ENCODE peak calls at places on chromosome 1, in ten cellular contexts. I is PC-9; H is heart right ventricle; Q is naive thymus-derived CD4-positive, alpha-beta T cell; Z is dorsolateral prefrontal cortex; X is CD4-positive, CD25-positive, alpha-beta regulatory T cell; G is CD4-positive, alpha-beta T cell; N is cardiac muscle cell; R is colonic mucosa; E is lung. D is an unnamed sample.

GRCh38 chr1:100516854-100517253 is 21.1 kb upstream of the GPR88 start:
- DNase-seq in X (no peak), E (no peak), Q (no peak), H (no peak), Z (no peak), N (no peak), I (no peak), R (no peak), G (no peak), D (no peak)

GRCh38 chr1:161139765-161140164 is 7.3 kb upstream of the DEDD start:
- DNase-seq in X (peak), Z (no peak), G (no peak), E (no peak), R (peak), I (no peak), N (peak), H (no peak), Q (peak), D (no peak)

GRCh38 chr1:29854700-29855276 is 618.5 kb downstream of the PTPRU start:
- DNase-seq in G (no peak), E (no peak), R (no peak), I (no peak), Z (no peak), N (no peak), Q (no peak), X (no peak), H (no peak), D (no peak)

GRCh38 chr1:181089777-181090505 is 1.4 kb downstream of the IER5 start:
- DNase-seq in G (peak), Z (peak), R (peak), E (peak), H (peak), N (peak), X (peak), I (peak), Q (peak), D (peak)

GRCh38 chr1:11690132-11690668 is 1.3 kb upstream of the DRAXIN start:
- DNase-seq in I (no peak), N (no peak), R (no peak), E (no peak), H (no peak), G (no peak), Q (no peak), X (no peak), Z (no peak), D (no peak)

GRCh38 chr1:83791821-83792437 is 207.0 kb downstream of the TTLL7 start:
- DNase-seq in E (no peak), Q (no peak), H (no peak), R (no peak), G (no peak), X (no peak), Z (no peak), N (no peak), I (no peak), D (peak)

GRCh38 chr1:200129480-200129879 is 102.0 kb downstream of the NR5A2 start:
- DNase-seq in N (no peak), I (no peak), G (no peak), Z (no peak), X (peak), E (no peak), Q (peak), R (no peak), H (no peak), D (no peak)

GRCh38 chr1:74531807-74532206 is 19.4 kb upstream of the LRRC53 start:
- DNase-seq in X (no peak), Q (no peak), N (no peak), I (no peak), G (no peak), H (no peak), Z (no peak), E (no peak), R (no peak), D (no peak)

GRCh38 chr1:162019006-162019405 is 4.7 kb downstream of the OLFML2B start:
- DNase-seq in N (peak), E (no peak), Z (no peak), Q (no peak), G (no peak), R (no peak), X (no peak), H (no peak), I (no peak), D (peak)

GRCh38 chr1:1124786-1125642 is 9.1 kb upstream of the C1orf159 start:
- DNase-seq in X (no peak), Z (no peak), R (peak), H (no peak), N (no peak), G (no peak), E (no peak), I (peak), Q (no peak), D (no peak)

GRCh38 chr1:4585705-4586104 is 68.7 kb upstream of the AJAP1 start:
- DNase-seq in N (no peak), G (no peak), I (no peak), E (no peak), Q (no peak), Z (no peak), X (no peak), H (no peak), R (no peak), D (no peak)

GRCh38 chr1:10421637-10422036 is 8.6 kb upstream of the CENPS start:
- DNase-seq in R (no peak), G (no peak), I (no peak), H (no peak), N (no peak), Q (no peak), Z (no peak), E (no peak), X (no peak), D (no peak)

DNA sequence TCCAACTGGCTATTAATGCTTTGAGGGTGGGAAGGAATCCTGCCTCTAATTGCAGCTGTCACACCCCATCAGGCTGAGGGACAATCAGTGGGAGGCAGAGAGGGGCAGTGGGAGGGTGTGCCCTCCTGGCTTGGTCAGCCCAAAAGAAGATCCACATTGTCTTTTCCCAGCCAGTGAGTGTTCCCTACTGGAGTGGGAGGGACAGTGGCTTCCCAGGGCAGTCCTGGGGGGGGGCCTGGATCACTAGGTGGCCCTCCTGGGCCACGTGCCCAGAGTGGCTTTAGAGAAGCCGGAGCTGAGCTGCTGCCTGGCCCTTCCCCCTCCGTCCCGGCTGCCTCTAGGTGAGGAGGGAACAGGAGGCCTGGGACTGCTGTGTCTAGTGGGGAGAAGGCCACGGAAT is 14.0 kb downstream of the INKA2 start:
- DNase-seq in Z (peak), X (no peak), E (no peak), N (no peak), G (no peak), Q (no peak), H (peak), R (no peak), I (no peak), D (no peak)
- H3K27ac ChIP-seq in Z (no peak), X (no peak), E (no peak), N (peak), G (no peak), Q (no peak), H (peak), R (no peak), I (no peak), D (no peak)

DNA sequence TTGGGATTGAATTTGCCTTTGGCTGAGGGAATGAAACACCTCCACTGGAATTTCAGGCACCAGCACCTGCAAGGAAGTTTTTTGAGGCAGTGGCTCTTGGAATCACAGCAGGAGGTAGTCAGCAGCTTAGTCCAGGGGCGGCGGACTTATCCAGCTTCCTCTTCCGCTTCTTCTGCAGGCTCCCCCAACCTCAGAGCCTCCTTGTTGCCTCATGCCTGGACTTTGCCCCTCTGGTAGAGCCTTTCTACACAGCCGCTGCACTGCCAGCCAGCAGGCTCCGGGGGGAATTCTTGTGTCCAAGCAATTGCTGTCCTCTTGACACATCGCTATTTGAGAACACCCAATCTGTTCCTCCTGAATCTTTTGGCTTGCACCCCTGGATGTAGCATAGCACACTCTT is 4.4 kb upstream of the RHEX start:
- DNase-seq in X (no peak), Q (no peak), E (no peak), G (no peak), H (no peak), Z (no peak), R (peak), N (no peak), I (no peak), D (no peak)
- H3K27ac ChIP-seq in X (no peak), Q (no peak), E (no peak), G (no peak), H (no peak), Z (no peak), R (no peak), N (no peak), I (no peak), D (no peak)

DNA sequence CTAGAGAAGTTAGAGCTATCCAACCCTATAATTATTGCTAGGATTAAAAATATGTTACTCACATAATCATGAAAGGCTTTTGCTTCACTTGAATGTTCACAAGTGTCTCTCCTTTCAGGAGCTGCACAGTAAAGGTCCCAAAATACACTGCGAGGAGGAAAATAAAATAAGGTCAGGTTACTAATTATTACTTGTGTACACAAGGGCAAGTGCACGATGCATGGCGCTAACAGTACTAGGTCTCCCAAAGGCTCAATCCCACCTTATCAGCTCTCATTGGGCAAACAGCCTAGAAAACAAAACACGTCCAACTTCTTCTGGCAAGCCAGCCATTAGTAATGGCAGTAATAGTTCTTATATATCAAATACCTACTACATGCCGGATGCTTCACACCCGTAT is 4.4 kb downstream of the SSBP3 start:
- DNase-seq in R (no peak), X (no peak), I (no peak), H (no peak), N (no peak), Q (no peak), Z (no peak), E (no peak), G (no peak), D (no peak)
- H3K27ac ChIP-seq in R (no peak), X (no peak), I (no peak), H (peak), N (no peak), Q (no peak), Z (no peak), E (no peak), G (no peak), D (no peak)

DNA sequence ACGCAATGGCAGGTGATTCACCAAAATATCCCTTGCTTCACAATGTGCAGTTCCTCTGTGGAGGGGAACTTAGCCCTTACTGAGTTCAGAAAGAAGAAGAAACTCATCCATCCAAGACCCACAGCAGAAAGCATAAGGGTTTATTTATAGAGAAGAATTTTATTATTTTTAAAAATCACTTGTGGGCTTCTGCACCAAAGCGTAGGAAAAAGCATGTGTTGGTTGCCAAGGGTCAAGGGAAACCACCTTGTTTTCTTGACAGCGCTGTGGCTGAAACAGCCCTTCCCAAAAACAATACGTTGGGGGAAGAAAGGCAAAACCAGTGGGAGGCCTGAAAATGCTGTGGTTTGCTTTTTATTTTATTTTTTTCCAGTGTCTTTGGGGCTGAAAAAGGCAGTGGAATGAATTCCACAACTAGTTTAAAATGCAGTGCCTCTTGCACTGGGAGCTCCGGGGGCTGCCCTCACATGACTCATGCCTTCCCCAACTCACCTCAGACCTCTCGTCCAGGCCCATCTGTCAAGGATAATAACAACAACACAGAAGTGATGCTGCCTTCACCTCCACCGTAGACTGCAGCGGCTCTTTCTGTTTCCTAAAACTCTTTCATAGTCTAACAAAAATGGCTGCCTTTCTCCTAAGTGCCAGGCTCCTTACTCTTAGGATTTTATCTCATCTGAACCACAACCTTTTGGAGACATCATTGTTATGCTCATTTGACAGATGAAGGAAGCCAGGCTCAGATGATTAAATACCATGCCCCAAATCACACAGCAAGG is 224.2 kb upstream of the JUN start:
- DNase-seq in H (no peak), N (peak), Q (no peak), G (no peak), R (no peak), X (peak), Z (no peak), I (no peak), E (no peak), D (peak)
- H3K27ac ChIP-seq in H (peak), N (no peak), Q (no peak), G (no peak), R (no peak), X (no peak), Z (no peak), I (no peak), E (no peak), D (no peak)

DNA sequence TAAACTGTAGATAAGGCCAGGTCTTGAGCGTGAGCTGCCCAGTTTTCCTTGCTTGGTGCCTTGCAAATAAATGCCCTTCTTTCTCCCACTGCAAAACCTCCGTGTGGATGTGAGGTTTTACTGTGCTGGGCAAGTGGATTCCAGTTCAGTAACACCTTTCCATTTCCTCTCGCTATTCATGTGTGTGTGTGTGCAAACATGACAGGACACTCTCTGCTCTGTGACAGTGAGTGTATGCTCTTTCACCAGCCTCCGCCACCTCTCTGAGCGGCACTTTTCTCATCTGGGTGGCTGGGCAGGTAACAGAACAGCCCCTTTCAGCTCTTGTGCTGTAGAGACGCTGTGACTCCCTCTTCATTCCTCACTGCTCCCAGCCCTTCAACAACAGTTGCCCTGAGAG is 23.9 kb downstream of the CNIH3 start:
- DNase-seq in I (no peak), Z (no peak), E (no peak), N (no peak), H (no peak), G (no peak), X (no peak), R (no peak), Q (no peak), D (no peak)
- H3K27ac ChIP-seq in I (no peak), Z (no peak), E (no peak), N (no peak), H (no peak), G (no peak), X (no peak), R (no peak), Q (no peak), D (no peak)

D was measured in astrocyte.